ENCODE peak calls at places on chromosomes 16 and 17, in five cellular contexts. One of them, this sample, is unnamed.

GRCh38 chr16:1434644-1435592 is 4.0 kb downstream of the PERCC1 start:
- DNase-seq in IMR-90: no peak
- DNase-seq in H1: no peak
- DNase-seq in trophoblast cell: no peak
- DNase-seq in neuronal stem cell: no peak
- DNase-seq in this sample: no peak

GRCh38 chr17:67942810-67943209 is 53.5 kb downstream of the C17orf58 start:
- DNase-seq in trophoblast cell: no peak
- DNase-seq in H1: no peak
- DNase-seq in neuronal stem cell: no peak
- DNase-seq in IMR-90: peak; percentile 8
- DNase-seq in this sample: peak; percentile 7

GRCh38 chr16:67100569-67101300 is 9.0 kb upstream of the PHAF1 start:
- DNase-seq in neuronal stem cell: no peak
- DNase-seq in IMR-90: peak; percentile 56
- DNase-seq in trophoblast cell: no peak
- DNase-seq in H1: no peak
- DNase-seq in this sample: peak; percentile 67

GRCh38 chr17:77383613-77384608 is 243.1 kb downstream of the SEC14L1 start:
- DNase-seq in neuronal stem cell: no peak
- DNase-seq in trophoblast cell: no peak
- DNase-seq in H1: no peak
- DNase-seq in IMR-90: no peak
- DNase-seq in this sample: no peak

GRCh38 chr16:3188925-3189825 is 1.2 kb downstream of the OR1F1 start:
- DNase-seq in H1: no peak
- DNase-seq in trophoblast cell: no peak
- DNase-seq in IMR-90: peak; percentile 59
- DNase-seq in neuronal stem cell: no peak
- DNase-seq in this sample: peak; percentile 80

GRCh38 chr17:46851029-46851741 is at the start of gene WNT9B:
- DNase-seq in trophoblast cell: no peak
- DNase-seq in H1: no peak
- DNase-seq in neuronal stem cell: no peak
- DNase-seq in IMR-90: no peak
- DNase-seq in this sample: no peak

GRCh38 chr17:41586863-41587495 is at the start of gene KRT14:
- DNase-seq in trophoblast cell: peak; percentile 81
- DNase-seq in neuronal stem cell: no peak
- DNase-seq in IMR-90: no peak
- DNase-seq in H1: no peak
- DNase-seq in this sample: no peak

GRCh38 chr16:10537946-10538345 is 42.5 kb downstream of the EMP2 start:
- DNase-seq in neuronal stem cell: no peak
- DNase-seq in H1: no peak
- DNase-seq in IMR-90: no peak
- DNase-seq in trophoblast cell: no peak
- DNase-seq in this sample: no peak

GRCh38 chr17:64707077-64707591 is 45.0 kb upstream of the SMURF2 start:
- DNase-seq in H1: peak; percentile 49
- DNase-seq in IMR-90: peak; percentile 100
- DNase-seq in trophoblast cell: peak; percentile 82
- DNase-seq in neuronal stem cell: no peak
- DNase-seq in this sample: peak; percentile 100

GRCh38 chr17:71494456-71494855 is 626.4 kb upstream of the SOX9 start:
- DNase-seq in trophoblast cell: no peak
- DNase-seq in H1: no peak
- DNase-seq in neuronal stem cell: no peak
- DNase-seq in IMR-90: no peak
- DNase-seq in this sample: no peak

GRCh38 chr17:55607736-55608341 is 96.6 kb upstream of the SMIM36 start:
- DNase-seq in neuronal stem cell: no peak
- DNase-seq in H1: no peak
- DNase-seq in trophoblast cell: no peak
- DNase-seq in IMR-90: peak; percentile 71
- DNase-seq in this sample: peak; percentile 86

GRCh38 chr16:1823821-1824220 is 2.8 kb downstream of the HAGH start:
- DNase-seq in H1: no peak
- DNase-seq in neuronal stem cell: no peak
- DNase-seq in IMR-90: peak; percentile 59
- DNase-seq in trophoblast cell: no peak
- DNase-seq in this sample: peak; percentile 50

GRCh38 chr17:80619535-80620235 is 75.0 kb downstream of the RPTOR start:
- DNase-seq in neuronal stem cell: no peak
- DNase-seq in IMR-90: peak; percentile 11
- DNase-seq in H1: no peak
- DNase-seq in trophoblast cell: peak; percentile 53
- DNase-seq in this sample: no peak

GRCh38 chr16:69532761-69533459 is 32.9 kb upstream of the NFAT5 start:
- DNase-seq in neuronal stem cell: no peak
- DNase-seq in H1: no peak
- DNase-seq in IMR-90: no peak
- DNase-seq in trophoblast cell: no peak
- DNase-seq in this sample: no peak

GRCh38 chr16:4373356-4373908 is 1.8 kb downstream of the VASN start:
- DNase-seq in H1: no peak
- DNase-seq in trophoblast cell: no peak
- DNase-seq in neuronal stem cell: no peak
- DNase-seq in IMR-90: no peak
- DNase-seq in this sample: no peak

GRCh38 chr16:1745181-1745899 is 26.0 kb downstream of the NME3 start:
- DNase-seq in trophoblast cell: peak; percentile 86
- DNase-seq in neuronal stem cell: no peak
- DNase-seq in H1: no peak
- DNase-seq in IMR-90: peak; percentile 59
- DNase-seq in this sample: peak; percentile 59

GRCh38 chr16:59067207-59067606 is 333.1 kb upstream of the GOT2 start:
- DNase-seq in neuronal stem cell: no peak
- DNase-seq in H1: no peak
- DNase-seq in trophoblast cell: no peak
- DNase-seq in IMR-90: peak; percentile 13
- DNase-seq in this sample: no peak

GRCh38 chr16:30527635-30528178 is 1.3 kb upstream of the ZNF768 start:
- DNase-seq in trophoblast cell: peak; percentile 97
- DNase-seq in H1: no peak
- DNase-seq in neuronal stem cell: no peak
- DNase-seq in IMR-90: no peak
- DNase-seq in this sample: no peak

GRCh38 chr16:30526137-30526822 is at the start of gene ZNF768:
- DNase-seq in H1: no peak
- DNase-seq in IMR-90: no peak
- DNase-seq in neuronal stem cell: peak; percentile 59
- DNase-seq in trophoblast cell: no peak
- DNase-seq in this sample: peak; percentile 49

GRCh38 chr16:30525844-30526136 is 576 bp downstream of the ZNF768 start:
- DNase-seq in trophoblast cell: no peak
- DNase-seq in H1: no peak
- DNase-seq in IMR-90: no peak
- DNase-seq in neuronal stem cell: no peak
- DNase-seq in this sample: no peak

GRCh38 chr16:30526823-30527634 is 663 bp upstream of the ZNF768 start:
- DNase-seq in IMR-90: peak; percentile 96
- DNase-seq in trophoblast cell: peak; percentile 98
- DNase-seq in H1: peak; percentile 91
- DNase-seq in neuronal stem cell: peak; percentile 98
- DNase-seq in this sample: peak; percentile 99

GRCh38 chr16:30528799-30529457 is 2.6 kb upstream of the ZNF768 start:
- DNase-seq in neuronal stem cell: no peak
- DNase-seq in trophoblast cell: no peak
- DNase-seq in H1: no peak
- DNase-seq in IMR-90: no peak
- DNase-seq in this sample: no peak
- H3K9ac ChIP-seq in neuronal stem cell: peak overlapping the region; percentile 13
- H3K9ac ChIP-seq in trophoblast cell: no peak overlapping the region
- H3K9ac ChIP-seq in H1: no peak overlapping the region
- H3K9ac ChIP-seq in IMR-90: no peak overlapping the region
- H3K9ac ChIP-seq in this sample: peak overlapping the region; percentile 21

GRCh38 chr16:14371778-14372431 is 258.2 kb downstream of the PARN start:
- DNase-seq in H1: no peak
- DNase-seq in IMR-90: no peak
- DNase-seq in neuronal stem cell: peak; percentile 35
- DNase-seq in trophoblast cell: no peak
- DNase-seq in this sample: no peak
- H3K18ac ChIP-seq in H1: no peak overlapping the region
- H3K18ac ChIP-seq in IMR-90: no peak overlapping the region
- H3K18ac ChIP-seq in neuronal stem cell: no peak overlapping the region
- H3K18ac ChIP-seq in trophoblast cell: no peak overlapping the region
- H3K18ac ChIP-seq in this sample: no peak overlapping the region

GRCh38 chr16:62035115-62036092 is 834 bp downstream of the CDH8 start:
- DNase-seq in trophoblast cell: peak; percentile 59
- DNase-seq in H1: peak; percentile 56
- DNase-seq in neuronal stem cell: peak; percentile 71
- DNase-seq in IMR-90: no peak
- DNase-seq in this sample: no peak
- H3K4me3 ChIP-seq in trophoblast cell: peak overlapping the region; percentile 70
- H3K4me3 ChIP-seq in H1: peak overlapping the region; percentile 58
- H3K4me3 ChIP-seq in neuronal stem cell: peak overlapping the region; percentile 88
- H3K4me3 ChIP-seq in IMR-90: no peak overlapping the region
- H3K4me3 ChIP-seq in this sample: peak overlapping the region; percentile 54

GRCh38 chr17:10754109-10754508 is 24.3 kb upstream of the TMEM220 start:
- DNase-seq in trophoblast cell: peak; percentile 36
- DNase-seq in H1: no peak
- DNase-seq in IMR-90: peak; percentile 11
- DNase-seq in neuronal stem cell: no peak
- DNase-seq in this sample: no peak

GRCh38 chr17:10756146-10756545 is 26.3 kb upstream of the TMEM220 start:
- DNase-seq in H1: no peak
- DNase-seq in IMR-90: no peak
- DNase-seq in trophoblast cell: no peak
- DNase-seq in neuronal stem cell: no peak
- DNase-seq in this sample: no peak

GRCh38 chr17:10755592-10756127 is 25.8 kb upstream of the TMEM220 start:
- DNase-seq in neuronal stem cell: no peak
- DNase-seq in H1: no peak
- DNase-seq in IMR-90: no peak
- DNase-seq in trophoblast cell: no peak
- DNase-seq in this sample: no peak

GRCh38 chr17:10756604-10757003 is 26.8 kb upstream of the TMEM220 start:
- DNase-seq in IMR-90: no peak
- DNase-seq in neuronal stem cell: no peak
- DNase-seq in H1: no peak
- DNase-seq in trophoblast cell: no peak
- DNase-seq in this sample: no peak

DNA sequence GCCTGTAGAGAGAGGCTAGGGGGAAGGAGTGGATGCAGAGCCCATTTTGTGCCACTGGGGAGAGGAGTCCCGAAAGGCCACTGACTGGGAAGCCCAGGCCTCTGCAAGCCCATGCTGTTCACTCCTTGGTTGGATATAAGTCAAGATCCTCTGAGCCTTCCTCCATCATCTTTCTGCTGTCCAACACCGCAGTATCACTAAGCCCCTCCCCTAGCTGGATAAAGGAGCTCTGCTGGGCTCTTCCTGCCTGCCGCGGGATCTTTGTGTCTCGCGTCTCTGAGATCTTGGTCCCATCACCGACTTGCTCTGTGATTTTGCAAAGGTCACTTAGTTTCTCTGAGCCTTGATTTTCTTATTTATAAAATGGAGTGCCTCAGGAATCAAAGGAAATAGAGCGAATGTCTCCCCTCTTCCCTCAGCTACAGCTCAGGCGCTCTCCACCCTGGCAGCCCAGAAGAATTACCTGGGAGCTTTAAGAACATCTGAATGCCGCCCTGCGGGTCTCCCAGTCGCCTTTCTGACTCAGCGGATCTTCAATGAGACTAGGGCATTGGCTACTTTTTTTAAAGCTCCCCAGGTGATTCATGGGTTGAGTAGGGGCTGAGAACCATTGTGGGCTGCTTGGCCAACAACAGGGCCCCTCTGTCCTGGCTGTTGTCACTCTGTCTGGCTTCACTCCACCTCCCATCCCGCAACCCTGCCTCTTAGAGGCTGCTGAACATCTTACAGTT is 25.2 kb upstream of the TMEM220 start:
- DNase-seq in IMR-90: no peak
- DNase-seq in trophoblast cell: peak; percentile 35
- DNase-seq in H1: no peak
- DNase-seq in neuronal stem cell: no peak
- DNase-seq in this sample: no peak
- H3K9ac ChIP-seq in IMR-90: no peak overlapping the region
- H3K9ac ChIP-seq in trophoblast cell: no peak overlapping the region
- H3K9ac ChIP-seq in H1: peak overlapping the region; percentile 51
- H3K9ac ChIP-seq in neuronal stem cell: no peak overlapping the region
- H3K9ac ChIP-seq in this sample: no peak overlapping the region

DNA sequence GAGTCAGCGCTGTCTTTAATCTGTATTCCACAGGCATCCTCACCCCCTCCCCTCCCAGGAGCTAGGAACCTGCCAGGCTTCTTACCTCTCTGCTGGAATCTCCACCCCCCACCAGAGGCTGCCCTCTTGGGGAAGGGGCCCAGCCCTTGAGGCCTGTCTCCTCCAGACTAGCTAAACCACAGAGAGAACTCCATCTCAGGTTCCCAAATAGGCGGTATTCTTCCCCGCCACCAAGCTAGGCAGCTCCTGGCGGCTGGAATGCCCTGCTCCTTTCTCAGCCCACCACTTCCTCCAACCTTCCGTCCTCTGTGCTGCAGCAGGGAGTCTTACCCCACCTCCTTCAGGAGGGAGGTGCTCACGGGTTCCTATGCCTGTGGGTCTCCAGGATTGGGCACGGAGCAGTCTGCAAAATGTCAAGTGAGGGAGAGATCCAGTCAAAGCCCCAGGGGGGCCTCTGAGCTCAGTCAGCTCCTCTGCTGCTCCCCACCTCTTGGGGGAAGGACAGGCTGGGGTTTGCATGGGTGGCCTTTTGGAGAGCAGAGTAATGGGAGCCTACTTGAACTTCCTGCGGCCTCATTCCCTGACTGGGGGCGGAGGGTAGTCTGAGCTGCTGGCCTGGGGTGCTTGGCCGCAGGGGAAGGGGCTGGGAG is 55.7 kb downstream of the SREBF1 start:
- DNase-seq in neuronal stem cell: peak; percentile 68
- DNase-seq in H1: peak; percentile 50
- DNase-seq in trophoblast cell: no peak
- DNase-seq in IMR-90: peak; percentile 65
- DNase-seq in this sample: peak; percentile 84
- H3K18ac ChIP-seq in neuronal stem cell: peak overlapping the region; percentile 87
- H3K18ac ChIP-seq in H1: peak overlapping the region; percentile 81
- H3K18ac ChIP-seq in trophoblast cell: peak overlapping the region; percentile 87
- H3K18ac ChIP-seq in IMR-90: no peak overlapping the region
- H3K18ac ChIP-seq in this sample: peak overlapping the region; percentile 16